ENCODE peak calls at places on chromosomes 12 and 14, in four cellular contexts. F, Q, X and E are unnamed samples.

GRCh38 chr12:6277982-6278438 is 32.5 kb upstream of the PLEKHG6 start:
- DNase-seq in F (no peak), Q (no peak), X (no peak), E (peak)

GRCh38 chr12:65611396-65611795 is 212.9 kb upstream of the HMGA2 start:
- DNase-seq in F (no peak), Q (no peak), X (no peak), E (no peak)

GRCh38 chr14:99794156-99794780 is 1.1 kb downstream of the EML1 start:
- DNase-seq in F (no peak), Q (no peak), X (no peak), E (no peak)

GRCh38 chr12:51076235-51076930 is 7.0 kb downstream of the CSRNP2 start:
- DNase-seq in F (no peak), Q (no peak), X (no peak), E (no peak)

GRCh38 chr12:47293406-47293805 is 213.6 kb upstream of the AMIGO2 start:
- DNase-seq in F (no peak), Q (no peak), X (no peak), E (no peak)

GRCh38 chr12:101051901-101052550 is 158.0 kb downstream of the SLC5A8 start:
- DNase-seq in F (no peak), Q (peak), X (no peak), E (peak)

GRCh38 chr12:79448816-79449215 is 241.9 kb downstream of the PAWR start:
- DNase-seq in F (no peak), Q (no peak), X (no peak), E (no peak)

GRCh38 chr12:92331383-92331782 is 185.7 kb upstream of the BTG1 start:
- DNase-seq in F (no peak), Q (no peak), X (no peak), E (no peak)

GRCh38 chr14:76373456-76373855 is 2.5 kb upstream of the ESRRB start:
- DNase-seq in F (no peak), Q (no peak), X (no peak), E (no peak)

GRCh38 chr14:42190744-42191143 is 584.1 kb downstream of the LRFN5 start:
- DNase-seq in F (no peak), Q (no peak), X (no peak), E (no peak)

GRCh38 chr14:42193426-42193766 is 586.7 kb downstream of the LRFN5 start:
- DNase-seq in F (no peak), Q (no peak), X (no peak), E (no peak)

DNA sequence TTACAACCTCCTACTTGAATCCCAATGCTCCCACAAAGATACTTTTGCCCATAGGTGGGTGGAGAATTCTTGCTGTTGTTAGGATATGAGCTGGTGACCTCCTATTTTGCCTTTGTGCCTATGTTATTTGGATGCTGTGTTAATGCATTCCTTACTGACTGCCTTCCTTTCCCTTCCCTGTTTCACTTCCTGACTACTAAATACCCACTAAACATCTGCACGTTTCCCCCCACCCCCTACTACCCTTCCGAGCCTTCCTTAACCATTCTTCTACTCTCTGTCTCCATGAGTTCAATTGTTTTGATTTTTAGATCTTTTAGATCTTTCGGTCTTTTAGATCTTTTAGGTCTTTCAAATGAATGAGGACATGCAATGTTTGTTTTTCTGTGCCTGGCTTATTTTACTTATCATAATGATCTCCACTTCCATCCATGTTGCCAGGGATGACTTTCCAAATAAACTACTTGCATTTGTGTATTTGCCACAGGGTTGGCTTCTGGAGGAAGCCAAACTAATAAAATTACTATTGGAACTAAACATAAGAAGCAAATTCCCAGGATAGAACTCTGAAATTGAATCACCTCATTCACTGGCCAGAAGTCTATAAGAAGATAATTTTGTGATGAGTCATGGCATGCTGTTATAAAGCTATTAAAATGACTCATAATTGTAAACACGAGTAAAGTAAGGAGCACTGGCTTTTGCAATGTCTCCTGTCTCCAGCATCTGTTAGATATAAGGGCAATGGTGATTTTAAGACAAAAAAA is 586.2 kb downstream of the LRFN5 start:
- DNase-seq in F (no peak), Q (no peak), X (no peak), E (peak)
- TF ChIP-seq USF2 in F (no peak), Q (no peak), X (no peak), E (no peak)

GRCh38 chr12:52847335-52848102 is 1.3 kb downstream of the KRT78 start:
- DNase-seq in F (peak), Q (no peak), X (no peak), E (no peak)
- TF ChIP-seq POLR2AphosphoS2 in F (no peak), Q (no peak), X (no peak), E (no peak)

GRCh38 chr14:94498215-94498614 is 11.1 kb downstream of the SERPINA12 start:
- DNase-seq in F (no peak), Q (no peak), X (no peak), E (no peak)
- TF ChIP-seq USF2 in F (no peak), Q (no peak), X (no peak), E (no peak)

GRCh38 chr12:117053597-117054201 is 45.5 kb downstream of the TESC start:
- DNase-seq in F (no peak), Q (no peak), X (no peak), E (no peak)
- TF ChIP-seq POLR2AphosphoS2 in F (no peak), Q (no peak), X (no peak), E (no peak)

DNA sequence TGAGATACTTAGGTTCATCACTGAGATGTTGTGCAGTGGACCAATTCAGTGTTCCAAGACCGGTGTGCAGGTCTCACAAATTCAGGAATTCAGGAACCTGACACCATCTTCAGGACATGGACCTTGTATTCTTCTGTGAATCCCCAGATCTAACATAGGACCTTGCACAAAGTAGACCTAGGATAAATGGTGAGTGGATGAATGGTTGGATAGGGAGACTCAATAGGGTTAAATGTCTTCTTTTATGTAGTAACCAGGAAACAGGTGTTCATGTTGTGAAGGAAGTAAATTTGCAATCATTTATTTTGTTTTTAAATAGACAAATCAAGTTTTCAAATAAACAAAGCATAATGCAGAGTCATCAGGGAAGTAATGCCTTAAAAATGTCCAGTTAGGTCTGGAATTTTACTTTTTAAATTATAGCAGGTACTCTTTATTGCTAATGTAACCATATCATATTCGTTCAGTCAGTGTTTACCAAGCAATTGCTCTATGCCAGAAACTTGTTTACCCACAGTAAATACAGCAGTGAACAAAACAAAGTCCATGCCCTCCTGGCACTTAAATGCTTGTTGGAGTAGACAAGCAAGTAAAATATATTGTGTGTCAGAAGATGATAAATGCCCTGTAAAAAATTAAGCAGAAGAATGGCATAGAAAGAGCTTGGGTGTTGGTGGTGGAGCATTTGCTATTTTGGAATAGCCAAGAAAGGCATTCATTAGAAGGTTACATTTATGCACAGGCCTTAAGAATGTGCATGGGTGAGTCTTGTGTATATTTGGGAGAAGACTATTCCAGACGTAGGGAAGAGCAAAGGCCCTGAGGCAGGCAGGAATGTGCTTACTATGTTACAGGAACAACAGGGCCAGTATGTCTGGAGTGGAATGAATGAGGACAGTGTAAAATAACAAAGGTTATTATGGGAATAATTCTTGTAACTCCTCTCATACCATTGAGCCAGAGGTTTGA is 26.3 kb downstream of the RXYLT1 start:
- DNase-seq in F (no peak), Q (peak), X (no peak), E (peak)
- TF ChIP-seq USF2 in F (no peak), Q (no peak), X (no peak), E (no peak)

DNA sequence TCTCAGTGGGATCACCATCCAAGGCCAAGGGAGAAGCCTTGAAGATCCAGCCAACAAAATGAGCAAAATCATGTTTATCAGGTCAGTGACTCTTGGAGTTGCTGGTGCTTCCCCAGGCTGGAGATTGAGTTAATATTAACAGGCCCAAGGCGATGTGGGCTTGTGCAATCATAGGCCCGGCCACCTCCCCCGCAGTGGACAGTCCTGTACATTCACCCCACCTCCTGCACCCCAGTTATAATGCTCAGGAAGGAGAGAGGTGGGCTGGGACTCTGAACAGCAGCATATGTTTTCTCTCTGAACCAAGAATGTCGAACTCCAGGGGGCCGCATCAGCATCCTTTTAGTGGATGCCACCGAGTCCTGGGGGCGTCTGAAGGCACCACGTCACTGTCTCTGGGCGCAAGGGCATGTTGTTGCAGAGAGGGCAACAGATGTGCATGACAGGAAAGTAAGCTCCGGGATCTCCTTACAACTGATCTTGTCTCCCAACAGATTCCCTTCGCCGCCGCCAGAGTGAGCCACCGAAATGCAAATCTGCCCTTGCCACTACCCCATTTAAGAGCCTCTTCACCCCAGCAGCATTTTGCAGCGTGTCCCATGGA is 32.2 kb upstream of the SERPINA6 start:
- DNase-seq in F (no peak), Q (peak), X (no peak), E (peak)
- TF ChIP-seq POLR2AphosphoS2 in F (no peak), Q (no peak), X (no peak), E (no peak)

GRCh38 chr12:132617822-132618682 is 524 bp upstream of the P2RX2 start:
- DNase-seq in F (no peak), Q (no peak), X (no peak), E (no peak)
- TF ChIP-seq USF2 in F (no peak), Q (no peak), X (no peak), E (no peak)

GRCh38 chr14:39029789-39030188 is 73.2 kb downstream of the SEC23A start:
- DNase-seq in F (no peak), Q (no peak), X (no peak), E (no peak)
- TF ChIP-seq POLR2AphosphoS2 in F (no peak), Q (no peak), X (no peak), E (no peak)

GRCh38 chr12:45644521-45644920 is 85.0 kb upstream of the ARID2 start:
- DNase-seq in F (no peak), Q (no peak), X (no peak), E (no peak)
- TF ChIP-seq USF2 in F (no peak), Q (no peak), X (no peak), E (no peak)

GRCh38 chr12:82425241-82425640 is 66.9 kb downstream of the METTL25 start:
- DNase-seq in F (no peak), Q (no peak), X (no peak), E (no peak)
- TF ChIP-seq POLR2AphosphoS2 in F (no peak), Q (no peak), X (no peak), E (no peak)